ENCODE peak calls at places on chromosomes 3 and 15, in six cellular contexts. V is NCI-H1105, P is AG20443, W is T-cell, L is activated T-cell treated with anti-CD3 and anti-CD28 coated beads for 24 hours, U is HFFc6. O is an unnamed sample.

GRCh38 chr3:81728766-81729544 is 32.5 kb downstream of the GBE1 start:
- DNase-seq in P (peak; percentile 61), U (peak; percentile 55), V (no peak), W (no peak), L (no peak), O (no peak)

GRCh38 chr15:82663186-82663600 is 16.0 kb upstream of the CPEB1 start:
- DNase-seq in W (no peak), V (no peak), U (no peak), L (peak; percentile 11), P (peak; percentile 73), O (peak; percentile 66)

GRCh38 chr3:57500506-57500905 is 43.6 kb downstream of the DNAH12 start:
- DNase-seq in V (no peak), P (no peak), L (no peak), U (no peak), W (no peak), O (no peak)

GRCh38 chr3:116005404-116005803 is 382.1 kb downstream of the GAP43 start:
- DNase-seq in U (peak; percentile 96), L (no peak), V (peak; percentile 8), P (peak; percentile 92), W (no peak), O (no peak)

GRCh38 chr3:8639585-8639984 is 5.0 kb downstream of the SSUH2 start:
- DNase-seq in L (no peak), V (no peak), U (no peak), P (no peak), W (no peak), O (no peak)

GRCh38 chr3:159776779-159777178 is 211.9 kb upstream of the IL12A start:
- DNase-seq in P (no peak), L (no peak), W (no peak), U (no peak), V (no peak), O (no peak)

GRCh38 chr15:101469520-101470288 is 19.8 kb downstream of the PCSK6 start:
- DNase-seq in L (no peak), W (no peak), P (no peak), U (no peak), V (no peak), O (no peak)

GRCh38 chr3:31738423-31738822 is 205.7 kb downstream of the STT3B start:
- DNase-seq in W (no peak), P (no peak), U (no peak), L (no peak), V (no peak), O (no peak)

GRCh38 chr15:56971571-56971970 is 53.1 kb downstream of the TCF12 start:
- DNase-seq in W (no peak), P (no peak), V (no peak), L (no peak), U (no peak), O (no peak)

GRCh38 chr3:113769551-113769950 is 22.7 kb downstream of the ATP6V1A start:
- DNase-seq in V (no peak), U (peak; percentile 54), P (peak; percentile 82), W (no peak), L (no peak), O (no peak)

GRCh38 chr15:77846360-77846759 is 213.6 kb upstream of the LINGO1 start:
- DNase-seq in L (no peak), V (no peak), W (no peak), P (no peak), U (no peak), O (no peak)

GRCh38 chr15:68554716-68555347 is 24.0 kb upstream of the CORO2B start:
- DNase-seq in P (no peak), L (no peak), W (no peak), U (no peak), V (no peak), O (no peak)

GRCh38 chr3:108862865-108863798 is 40.5 kb downstream of the TRAT1 start:
- DNase-seq in P (no peak), U (no peak), L (no peak), W (no peak), V (no peak), O (no peak)

GRCh38 chr15:78850352-78850751 is 22.3 kb upstream of the MORF4L1 start:
- DNase-seq in P (no peak), U (no peak), V (no peak), L (no peak), W (no peak), O (peak; percentile 49)

GRCh38 chr3:119395923-119396358 is 67.5 kb downstream of the TMEM39A start:
- DNase-seq in L (no peak), V (no peak), P (no peak), W (no peak), U (no peak), O (no peak)

O was measured in HAP-1.